ENCODE peak calls at places on chromosomes 6 and 20, in four cellular contexts. F, L, D and K are unnamed samples.

GRCh38 chr6:6696867-6697531 is 108.5 kb downstream of the LY86 start:
- DNase-seq in F (no peak), L (no peak), D (no peak), K (peak)

GRCh38 chr20:5569021-5569420 is 181.2 kb upstream of the SHLD1 start:
- DNase-seq in F (no peak), L (peak), D (no peak), K (peak)

GRCh38 chr6:157746897-157747296 is 76.1 kb upstream of the SNX9 start:
- DNase-seq in F (no peak), L (no peak), D (no peak), K (no peak)

GRCh38 chr6:111823831-111824607 is 49.2 kb downstream of the FYN start:
- DNase-seq in F (peak), L (no peak), D (no peak), K (no peak)

GRCh38 chr6:41013473-41014153 is 25.4 kb downstream of the UNC5CL start:
- DNase-seq in F (no peak), L (no peak), D (no peak), K (no peak)

GRCh38 chr20:47370850-47371782 is 14.6 kb upstream of the ZMYND8 start:
- DNase-seq in F (no peak), L (no peak), D (no peak), K (no peak)

GRCh38 chr6:30147096-30147495 is 11.2 kb downstream of the TRIM40 start:
- DNase-seq in F (no peak), L (no peak), D (no peak), K (no peak)

GRCh38 chr6:153602387-153602786 is 436.7 kb upstream of the OPRM1 start:
- DNase-seq in F (no peak), L (no peak), D (no peak), K (no peak)

GRCh38 chr6:96990462-96990861 is 65.9 kb downstream of the KLHL32 start:
- DNase-seq in F (no peak), L (no peak), D (no peak), K (peak)

GRCh38 chr20:18397090-18397489 is 69.7 kb downstream of the DZANK1 start:
- DNase-seq in F (no peak), L (no peak), D (no peak), K (no peak)

GRCh38 chr6:524803-525202 is 132.1 kb downstream of the HUS1B start:
- DNase-seq in F (no peak), L (no peak), D (no peak), K (peak)

GRCh38 chr6:231779-232178 is 60.5 kb upstream of the DUSP22 start:
- DNase-seq in F (no peak), L (no peak), D (no peak), K (no peak)

GRCh38 chr6:30818426-30818841 is 65.9 kb upstream of the DDR1 start:
- DNase-seq in F (peak), L (no peak), D (no peak), K (no peak)

GRCh38 chr6:139165324-139165723 is 30.4 kb downstream of the HECA start:
- DNase-seq in F (no peak), L (no peak), D (no peak), K (no peak)

GRCh38 chr20:18702736-18703135 is 110.8 kb upstream of the SCP2D1 start:
- DNase-seq in F (no peak), L (no peak), D (no peak), K (no peak)

GRCh38 chr6:127725821-127726220 is 148.8 kb downstream of the C6orf58 start:
- DNase-seq in F (no peak), L (no peak), D (no peak), K (no peak)

GRCh38 chr6:35594503-35595186 is 81.9 kb upstream of the TULP1 start:
- DNase-seq in F (no peak), L (no peak), D (no peak), K (no peak)

GRCh38 chr6:17408081-17408480 is 14.7 kb downstream of the CAP2 start:
- DNase-seq in F (no peak), L (no peak), D (no peak), K (no peak)

GRCh38 chr6:110874880-110875547 is 429 bp downstream of the AMD1 start:
- DNase-seq in F (no peak), L (peak), D (no peak), K (no peak)

GRCh38 chr6:123604067-123604466 is 32.7 kb downstream of the TRDN start:
- DNase-seq in F (no peak), L (no peak), D (no peak), K (no peak)

GRCh38 chr20:10718671-10719070 is 44.9 kb upstream of the JAG1 start:
- DNase-seq in F (no peak), L (no peak), D (no peak), K (no peak)

GRCh38 chr20:50589548-50590347 is 79.6 kb downstream of the PTPN1 start:
- DNase-seq in F (no peak), L (no peak), D (no peak), K (no peak)

GRCh38 chr20:846894-847278 is 13.4 kb downstream of the FAM110A start:
- DNase-seq in F (no peak), L (peak), D (no peak), K (no peak)

GRCh38 chr6:92263864-92264263 is 1155.5 kb downstream of the EPHA7 start:
- DNase-seq in F (no peak), L (no peak), D (no peak), K (no peak)

GRCh38 chr6:129138739-129139405 is 255.9 kb downstream of the LAMA2 start:
- DNase-seq in F (no peak), L (no peak), D (no peak), K (peak)

GRCh38 chr6:33768644-33769120 is 20.2 kb downstream of the LEMD2 start:
- DNase-seq in F (peak), L (peak), D (no peak), K (peak)

GRCh38 chr20:63552481-63553249 is 1.3 kb upstream of the FNDC11 start:
- DNase-seq in F (no peak), L (no peak), D (no peak), K (no peak)

GRCh38 chr6:5422321-5422915 is 161.1 kb downstream of the FARS2 start:
- DNase-seq in F (peak), L (no peak), D (no peak), K (peak)

GRCh38 chr20:9903048-9903651 is 64.3 kb upstream of the PAK5 start:
- DNase-seq in F (no peak), L (no peak), D (no peak), K (no peak)

GRCh38 chr20:276620-277495 is 13.7 kb downstream of the C20orf96 start:
- DNase-seq in F (no peak), L (no peak), D (no peak), K (no peak)

GRCh38 chr6:77466055-77467028 is 3.1 kb upstream of the HTR1B start:
- DNase-seq in F (no peak), L (no peak), D (no peak), K (peak)